ENCODE peak calls at places on chromosomes 4 and X, in five cellular contexts. J, O, X, Y and S are unnamed samples.

GRCh38 chrX:27889878-27890277 is 82.1 kb downstream of the MAGEB10 start:
- DNase-seq in J (no peak), O (no peak), X (no peak), Y (no peak), S (no peak)

GRCh38 chrX:151791961-151792360 is 57.4 kb downstream of the CNGA2 start:
- DNase-seq in X (no peak), Y (no peak), O (no peak), J (no peak), S (no peak)

GRCh38 chrX:75547137-75547536 is 24.3 kb upstream of the ZDHHC15 start:
- DNase-seq in O (no peak), X (no peak), Y (no peak), J (no peak), S (no peak)

GRCh38 chr4:122959441-122959840 is 37.0 kb upstream of the NUDT6 start:
- DNase-seq in X (no peak), O (peak), J (no peak), Y (no peak), S (no peak)

GRCh38 chrX:150094375-150094774 is 156.1 kb upstream of the EOLA2 start:
- DNase-seq in Y (no peak), J (no peak), O (no peak), X (no peak), S (no peak)

GRCh38 chr4:101191302-101192098 is 155.8 kb downstream of the PPP3CA start:
- DNase-seq in Y (no peak), O (peak), X (no peak), J (peak), S (no peak)

GRCh38 chr4:8215001-8215427 is 15.9 kb downstream of the SH3TC1 start:
- DNase-seq in Y (no peak), X (peak), J (no peak), O (peak), S (no peak)

GRCh38 chr4:83561381-83561780 is 25.5 kb downstream of the GPAT3 start:
- DNase-seq in O (peak), J (no peak), X (peak), Y (no peak), S (no peak)

GRCh38 chr4:69056921-69057562 is 39.2 kb upstream of the UGT2B7 start:
- DNase-seq in J (no peak), Y (no peak), X (no peak), O (peak), S (no peak)

GRCh38 chr4:139740531-139741041 is 75.0 kb downstream of the MGST2 start:
- DNase-seq in Y (no peak), O (peak), X (peak), J (no peak), S (no peak)

GRCh38 chr4:165873298-165874071 is 448 bp downstream of the TLL1 start:
- DNase-seq in X (peak), O (peak), Y (no peak), J (peak), S (peak)

GRCh38 chrX:24154490-24155034 is 5.0 kb downstream of the ZFX start:
- DNase-seq in X (peak), J (no peak), Y (no peak), O (no peak), S (no peak)

GRCh38 chr4:159188646-159189045 is 85.8 kb downstream of the RAPGEF2 start:
- DNase-seq in Y (no peak), O (no peak), J (no peak), X (no peak), S (no peak)

GRCh38 chr4:61994036-61994435 is 793.9 kb downstream of the ADGRL3 start:
- DNase-seq in X (no peak), Y (no peak), O (peak), J (no peak), S (no peak)

GRCh38 chrX:153804621-153805020 is 10.2 kb downstream of the SSR4 start:
- DNase-seq in J (no peak), Y (no peak), O (no peak), X (no peak), S (no peak)

GRCh38 chrX:144253356-144253755 is 369.5 kb downstream of the UBE2NL start:
- DNase-seq in X (no peak), O (no peak), Y (no peak), J (no peak), S (no peak)

GRCh38 chr4:37400326-37400881 is 155.9 kb downstream of the NWD2 start:
- DNase-seq in J (no peak), X (no peak), O (no peak), Y (no peak), S (no peak)

GRCh38 chr4:132955146-132955545 is 193.9 kb upstream of the PCDH10 start:
- DNase-seq in X (no peak), J (no peak), Y (no peak), O (no peak), S (no peak)

GRCh38 chrX:46408553-46409407 is 136.4 kb downstream of the ZNF674 start:
- DNase-seq in X (peak), J (peak), Y (no peak), O (peak), S (peak)

GRCh38 chr4:161555689-161556660 is 607.8 kb downstream of the FSTL5 start:
- DNase-seq in J (no peak), X (peak), O (peak), Y (no peak), S (no peak)

GRCh38 chr4:19592391-19592790 is 659.3 kb upstream of the SLIT2 start:
- DNase-seq in J (no peak), X (no peak), O (no peak), Y (no peak), S (no peak)

GRCh38 chrX:47170861-47171692 is 22.6 kb upstream of the UBA1 start:
- DNase-seq in O (no peak), Y (no peak), J (no peak), X (no peak), S (no peak)

GRCh38 chr4:151226004-151226932 is 50.7 kb upstream of the PRSS48 start:
- DNase-seq in J (no peak), Y (no peak), X (peak), O (peak), S (no peak)

GRCh38 chrX:68018248-68019203 is 414.8 kb downstream of the OPHN1 start:
- DNase-seq in Y (peak), O (peak), X (peak), J (peak), S (peak)

GRCh38 chrX:27555514-27555913 is 34.6 kb upstream of the DCAF8L2 start:
- DNase-seq in X (peak), J (no peak), O (peak), Y (no peak), S (peak)

GRCh38 chrX:154444001-154444754 is at the start of gene FAM50A:
- DNase-seq in X (peak), J (peak), Y (no peak), O (peak), S (no peak)

GRCh38 chrX:7448123-7448522 is 300.2 kb upstream of the PUDP start:
- DNase-seq in X (no peak), J (no peak), O (no peak), Y (no peak), S (no peak)

GRCh38 chr4:115334736-115335411 is 221.5 kb upstream of the NDST4 start:
- DNase-seq in O (no peak), X (no peak), Y (no peak), J (no peak), S (no peak)
- H2BK12ac ChIP-seq in O (no peak), X (no peak), Y (no peak), J (no peak), S (no peak)

DNA sequence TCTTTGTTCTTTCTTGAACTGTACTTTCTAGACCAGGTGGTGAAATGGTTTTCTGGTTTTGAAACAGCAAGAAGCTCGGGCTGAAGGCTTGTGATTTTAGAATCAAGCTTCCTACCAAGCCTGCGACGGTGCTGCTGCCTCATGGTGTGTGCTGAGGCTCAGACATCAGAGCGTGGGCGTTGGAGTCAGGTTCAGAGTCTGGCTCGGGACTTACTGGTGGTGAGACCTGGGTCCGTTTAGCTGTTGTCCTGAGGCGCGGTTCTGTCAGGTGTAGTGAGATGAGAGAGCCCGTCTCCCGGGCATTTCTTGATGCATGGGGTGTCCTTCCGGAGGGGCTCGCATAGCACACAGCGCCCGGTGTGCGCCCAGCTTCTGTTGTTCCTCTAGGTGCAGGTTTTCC is 19.7 kb upstream of the TADA2B start:
- DNase-seq in X (no peak), O (no peak), J (no peak), Y (no peak), S (no peak)
- H3K9ac ChIP-seq in X (no peak), O (no peak), J (no peak), Y (no peak), S (no peak)

GRCh38 chrX:11665144-11666040 is at the start of gene ARHGAP6:
- DNase-seq in Y (no peak), J (peak), O (peak), X (peak), S (peak)

GRCh38 chrX:11666180-11666579 is 460 bp upstream of the ARHGAP6 start:
- DNase-seq in X (no peak), Y (no peak), O (peak), J (peak), S (peak)

GRCh38 chrX:11663875-11664210 is 1.9 kb downstream of the ARHGAP6 start:
- DNase-seq in X (no peak), J (no peak), Y (no peak), O (peak), S (no peak)

GRCh38 chrX:11667286-11667685 is 1.6 kb upstream of the ARHGAP6 start:
- DNase-seq in O (no peak), X (no peak), Y (no peak), J (no peak), S (no peak)

GRCh38 chrX:11664211-11664888 is 1.4 kb downstream of the ARHGAP6 start:
- DNase-seq in Y (no peak), O (peak), J (peak), X (peak), S (no peak)
- H3K4me2 ChIP-seq in Y (peak), O (peak), J (peak), X (peak), S (peak)

DNA sequence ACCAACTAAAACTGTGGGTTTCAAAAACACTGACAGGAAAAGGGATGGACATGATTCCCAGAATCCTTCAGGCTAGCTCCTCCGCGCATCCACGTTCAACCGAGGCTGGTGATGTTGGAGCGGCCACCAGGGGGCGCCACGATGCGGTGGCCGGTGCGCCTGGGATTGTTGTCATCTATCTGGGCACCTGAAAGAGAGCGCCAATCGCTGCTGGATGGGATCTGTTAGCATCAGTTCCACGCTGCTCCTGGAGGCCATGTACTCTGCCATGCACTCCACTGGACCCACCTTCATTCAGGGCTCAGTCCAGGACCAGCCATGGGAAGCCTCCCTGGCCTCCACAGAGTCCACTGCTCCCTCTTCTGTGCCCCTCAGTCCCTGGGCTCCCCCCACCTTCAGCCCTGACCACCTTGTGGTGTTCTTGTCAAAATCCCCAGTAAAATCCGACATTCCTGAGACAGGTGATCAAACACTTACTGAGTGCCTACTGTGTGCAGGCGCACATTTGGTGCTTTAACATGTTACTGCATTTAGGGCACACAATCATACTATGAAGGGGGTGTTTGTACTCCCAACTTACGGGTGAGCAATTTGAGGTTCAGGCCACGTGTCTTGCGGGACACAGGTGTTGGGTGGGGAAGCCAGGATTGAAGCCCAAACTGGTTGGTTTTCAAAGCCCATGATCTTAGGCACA is 71.1 kb downstream of the CRMP1 start:
- DNase-seq in X (no peak), O (no peak), Y (peak), J (peak), S (peak)
- H2BK12ac ChIP-seq in X (no peak), O (no peak), Y (no peak), J (no peak), S (no peak)

DNA sequence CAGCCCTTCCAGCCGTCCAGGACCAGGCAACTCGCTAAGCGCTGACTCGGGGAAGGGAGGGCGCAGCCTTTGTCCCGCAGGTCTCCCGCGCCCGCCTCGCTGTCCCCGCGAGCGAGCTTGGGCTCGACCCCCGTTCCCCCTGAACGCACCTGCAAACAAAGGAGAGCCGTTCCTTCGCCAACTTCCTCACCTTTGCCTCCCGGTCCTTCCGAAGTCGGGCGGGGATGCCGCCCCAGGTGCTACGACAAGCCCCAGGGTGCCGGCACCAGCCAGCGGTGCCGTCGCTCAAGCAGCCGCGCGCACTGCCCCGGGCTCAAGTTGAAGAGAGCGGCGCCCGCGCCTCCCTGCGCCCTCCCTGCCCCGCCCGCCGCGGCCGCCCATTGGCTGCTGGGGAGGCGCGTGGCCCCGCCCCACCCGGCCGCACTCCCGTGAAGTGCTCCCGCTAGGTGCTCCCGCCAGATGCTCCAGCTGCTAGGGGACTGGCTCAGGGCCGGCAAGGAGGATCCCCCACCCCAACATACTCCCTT is 107.1 kb downstream of the NSUN7 start:
- DNase-seq in J (peak), Y (peak), X (peak), O (peak), S (peak)
- H3K9ac ChIP-seq in J (peak), Y (peak), X (no peak), O (peak), S (peak)

GRCh38 chr4:2289955-2290333 is 28.0 kb upstream of the MXD4 start:
- DNase-seq in O (no peak), Y (no peak), J (no peak), X (peak), S (no peak)
- H3K4me2 ChIP-seq in O (no peak), Y (no peak), J (no peak), X (no peak), S (no peak)

GRCh38 chr4:186227744-186228513 is 622 bp downstream of the KLKB1 start:
- DNase-seq in O (no peak), Y (no peak), J (no peak), X (no peak), S (no peak)
- H2BK12ac ChIP-seq in O (no peak), Y (no peak), J (no peak), X (no peak), S (no peak)

DNA sequence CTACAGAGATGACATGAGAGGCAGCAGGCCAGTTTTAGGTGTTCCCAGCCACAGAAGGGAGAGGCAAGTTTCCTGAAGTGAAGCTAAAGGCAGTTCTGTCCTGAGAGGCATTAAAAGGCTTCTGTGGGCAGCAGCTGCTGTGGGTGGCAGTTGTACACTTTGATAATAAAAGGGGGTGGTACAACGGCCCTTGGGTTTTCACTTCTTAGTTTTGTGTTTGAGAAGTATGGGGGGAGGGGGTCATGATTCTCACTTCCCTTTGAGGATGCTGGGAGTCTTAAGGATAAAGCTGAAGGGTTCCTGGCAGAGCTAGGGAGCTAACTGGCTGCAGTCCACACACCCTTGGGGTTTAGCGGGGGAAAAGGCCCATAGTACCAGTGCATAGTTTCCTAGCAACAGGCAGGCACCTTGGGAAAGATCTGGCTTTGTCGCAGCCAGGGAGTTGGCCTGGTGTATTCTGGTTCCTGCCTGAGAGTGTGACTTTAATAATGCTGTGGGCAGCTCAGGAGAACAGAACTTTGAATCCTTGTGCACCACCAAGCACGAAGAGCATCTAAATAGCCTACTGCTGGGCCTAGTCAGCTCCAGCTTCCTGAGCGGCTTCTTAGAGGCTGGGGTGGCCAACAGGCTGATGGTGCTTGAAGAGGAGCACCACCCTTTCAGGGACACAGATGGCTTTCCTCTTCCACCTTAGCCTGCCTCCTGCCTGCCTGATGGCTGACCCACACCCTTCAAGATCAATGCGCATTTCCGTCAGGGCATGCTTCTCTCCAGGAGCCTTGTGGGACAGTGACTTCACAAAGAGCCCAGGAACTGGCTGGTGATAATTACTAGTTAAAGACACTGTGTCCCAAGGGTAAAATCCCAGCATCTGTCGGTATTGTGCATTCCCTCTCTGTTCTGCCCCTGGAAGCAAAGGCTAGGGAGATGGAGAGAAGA is 12.4 kb downstream of the ZBTB33 start:
- DNase-seq in Y (no peak), O (no peak), J (peak), X (no peak), S (no peak)
- H3K9ac ChIP-seq in Y (no peak), O (no peak), J (no peak), X (no peak), S (peak)